ENCODE peak calls at places on chromosomes 7 and 10, in nine cellular contexts. One of them, this sample, is unnamed.

GRCh38 chr10:86803156-86803555 is 46.7 kb downstream of the BMPR1A start:
- DNase-seq in WERI-Rb-1: no peak
- DNase-seq in H9: no peak
- DNase-seq in CD8-positive, alpha-beta T cell: no peak
- DNase-seq in heart left ventricle: no peak
- DNase-seq in right cardiac atrium: no peak
- DNase-seq in mammary epithelial cell: no peak
- DNase-seq in neuronal stem cell: no peak
- DNase-seq in naive thymus-derived CD4-positive, alpha-beta T cell: no peak
- DNase-seq in this sample: no peak

GRCh38 chr7:99096124-99096887 is 47.6 kb downstream of the SMURF1 start:
- DNase-seq in WERI-Rb-1: no peak
- DNase-seq in H9: no peak
- DNase-seq in CD8-positive, alpha-beta T cell: no peak
- DNase-seq in heart left ventricle: no peak
- DNase-seq in right cardiac atrium: no peak
- DNase-seq in mammary epithelial cell: peak
- DNase-seq in neuronal stem cell: no peak
- DNase-seq in naive thymus-derived CD4-positive, alpha-beta T cell: no peak
- DNase-seq in this sample: no peak

GRCh38 chr7:43076189-43076605 is 36.2 kb upstream of the HECW1 start:
- DNase-seq in WERI-Rb-1: no peak
- DNase-seq in H9: peak
- DNase-seq in CD8-positive, alpha-beta T cell: no peak
- DNase-seq in heart left ventricle: no peak
- DNase-seq in right cardiac atrium: no peak
- DNase-seq in mammary epithelial cell: peak
- DNase-seq in neuronal stem cell: no peak
- DNase-seq in naive thymus-derived CD4-positive, alpha-beta T cell: no peak
- DNase-seq in this sample: no peak

GRCh38 chr7:1703475-1704325 is 33.6 kb downstream of the ELFN1 start:
- DNase-seq in WERI-Rb-1: peak
- DNase-seq in H9: peak
- DNase-seq in CD8-positive, alpha-beta T cell: no peak
- DNase-seq in heart left ventricle: no peak
- DNase-seq in right cardiac atrium: no peak
- DNase-seq in mammary epithelial cell: no peak
- DNase-seq in neuronal stem cell: no peak
- DNase-seq in naive thymus-derived CD4-positive, alpha-beta T cell: no peak
- DNase-seq in this sample: no peak

GRCh38 chr7:12889391-12889790 is 202.0 kb downstream of the ARL4A start:
- DNase-seq in WERI-Rb-1: no peak
- DNase-seq in H9: no peak
- DNase-seq in CD8-positive, alpha-beta T cell: no peak
- DNase-seq in heart left ventricle: no peak
- DNase-seq in right cardiac atrium: no peak
- DNase-seq in mammary epithelial cell: no peak
- DNase-seq in neuronal stem cell: no peak
- DNase-seq in naive thymus-derived CD4-positive, alpha-beta T cell: no peak
- DNase-seq in this sample: no peak

GRCh38 chr7:115962340-115962739 is 68.2 kb downstream of the TFEC start:
- DNase-seq in WERI-Rb-1: no peak
- DNase-seq in H9: no peak
- DNase-seq in CD8-positive, alpha-beta T cell: no peak
- DNase-seq in heart left ventricle: no peak
- DNase-seq in right cardiac atrium: no peak
- DNase-seq in mammary epithelial cell: no peak
- DNase-seq in neuronal stem cell: no peak
- DNase-seq in naive thymus-derived CD4-positive, alpha-beta T cell: no peak
- DNase-seq in this sample: no peak

GRCh38 chr10:77970869-77971803 is 44.6 kb upstream of the DLG5 start:
- DNase-seq in WERI-Rb-1: no peak
- DNase-seq in H9: no peak
- DNase-seq in CD8-positive, alpha-beta T cell: no peak
- DNase-seq in heart left ventricle: peak
- DNase-seq in right cardiac atrium: peak
- DNase-seq in mammary epithelial cell: no peak
- DNase-seq in neuronal stem cell: peak
- DNase-seq in naive thymus-derived CD4-positive, alpha-beta T cell: no peak
- DNase-seq in this sample: no peak

GRCh38 chr10:31358688-31359330 is 39.8 kb downstream of the ZEB1 start:
- DNase-seq in WERI-Rb-1: no peak
- DNase-seq in H9: no peak
- DNase-seq in CD8-positive, alpha-beta T cell: no peak
- DNase-seq in heart left ventricle: no peak
- DNase-seq in right cardiac atrium: no peak
- DNase-seq in mammary epithelial cell: no peak
- DNase-seq in neuronal stem cell: no peak
- DNase-seq in naive thymus-derived CD4-positive, alpha-beta T cell: no peak
- DNase-seq in this sample: no peak

GRCh38 chr7:40133561-40134427 is 628 bp downstream of the MPLKIP start:
- DNase-seq in WERI-Rb-1: no peak
- DNase-seq in H9: no peak
- DNase-seq in CD8-positive, alpha-beta T cell: no peak
- DNase-seq in heart left ventricle: no peak
- DNase-seq in right cardiac atrium: no peak
- DNase-seq in mammary epithelial cell: no peak
- DNase-seq in neuronal stem cell: no peak
- DNase-seq in naive thymus-derived CD4-positive, alpha-beta T cell: peak
- DNase-seq in this sample: no peak

GRCh38 chr7:55080000-55080629 is 61.3 kb downstream of the EGFR start:
- DNase-seq in WERI-Rb-1: no peak
- DNase-seq in H9: no peak
- DNase-seq in CD8-positive, alpha-beta T cell: no peak
- DNase-seq in heart left ventricle: no peak
- DNase-seq in right cardiac atrium: no peak
- DNase-seq in mammary epithelial cell: no peak
- DNase-seq in neuronal stem cell: no peak
- DNase-seq in naive thymus-derived CD4-positive, alpha-beta T cell: no peak
- DNase-seq in this sample: no peak

GRCh38 chr7:55078465-55079372 is 59.9 kb downstream of the EGFR start:
- DNase-seq in WERI-Rb-1: no peak
- DNase-seq in H9: peak
- DNase-seq in CD8-positive, alpha-beta T cell: no peak
- DNase-seq in heart left ventricle: no peak
- DNase-seq in right cardiac atrium: no peak
- DNase-seq in mammary epithelial cell: no peak
- DNase-seq in neuronal stem cell: no peak
- DNase-seq in naive thymus-derived CD4-positive, alpha-beta T cell: no peak
- DNase-seq in this sample: no peak

GRCh38 chr7:55081067-55081853 is 62.4 kb downstream of the EGFR start:
- DNase-seq in WERI-Rb-1: no peak
- DNase-seq in H9: no peak
- DNase-seq in CD8-positive, alpha-beta T cell: no peak
- DNase-seq in heart left ventricle: no peak
- DNase-seq in right cardiac atrium: no peak
- DNase-seq in mammary epithelial cell: no peak
- DNase-seq in neuronal stem cell: no peak
- DNase-seq in naive thymus-derived CD4-positive, alpha-beta T cell: no peak
- DNase-seq in this sample: no peak

GRCh38 chr7:55075464-55075971 is 56.7 kb downstream of the EGFR start:
- DNase-seq in WERI-Rb-1: no peak
- DNase-seq in H9: no peak
- DNase-seq in CD8-positive, alpha-beta T cell: no peak
- DNase-seq in heart left ventricle: peak
- DNase-seq in right cardiac atrium: peak
- DNase-seq in mammary epithelial cell: no peak
- DNase-seq in neuronal stem cell: no peak
- DNase-seq in naive thymus-derived CD4-positive, alpha-beta T cell: no peak
- DNase-seq in this sample: no peak

DNA sequence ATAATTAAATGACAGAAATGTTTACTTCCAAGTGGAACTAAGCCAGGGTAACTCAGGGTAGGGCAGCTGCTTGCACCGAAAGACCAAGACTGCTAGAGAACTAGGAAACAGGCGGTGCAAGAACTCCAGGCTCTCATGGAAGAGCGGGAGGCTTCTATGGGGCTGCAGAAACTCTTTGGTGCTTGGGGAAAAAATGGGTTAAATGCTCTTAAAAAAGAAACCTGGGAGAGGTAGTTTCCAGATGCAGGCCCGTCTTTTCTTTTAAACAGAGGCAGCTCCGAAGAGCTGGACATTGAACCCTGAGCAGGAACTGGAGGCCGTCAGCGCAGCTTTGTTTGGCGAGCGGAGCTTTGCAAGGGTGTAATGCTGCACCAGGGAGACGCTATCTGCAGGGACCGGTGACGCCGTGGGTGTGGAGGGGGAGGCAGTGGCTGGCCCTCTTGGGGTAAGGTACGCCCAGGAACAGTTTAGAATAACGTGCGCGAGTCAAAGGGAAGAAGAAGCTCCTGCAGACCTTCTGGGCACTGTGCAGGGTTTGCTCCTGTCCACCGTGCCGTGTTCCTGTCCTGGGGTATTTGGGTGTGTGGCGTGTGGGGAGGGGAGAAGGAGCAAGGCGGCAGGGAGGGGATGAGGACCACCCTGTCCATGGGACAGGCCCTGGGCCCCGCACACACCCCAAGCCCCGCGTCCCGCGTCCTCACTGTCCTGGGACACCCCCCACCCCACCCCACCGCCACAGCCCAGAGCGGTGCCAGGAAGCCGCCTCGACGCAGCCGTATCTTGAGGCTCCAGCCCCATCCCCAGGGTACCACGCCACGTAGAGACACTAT is 59.0 kb downstream of the EGFR start:
- DNase-seq in WERI-Rb-1: no peak
- DNase-seq in H9: no peak
- DNase-seq in CD8-positive, alpha-beta T cell: no peak
- DNase-seq in heart left ventricle: no peak
- DNase-seq in right cardiac atrium: no peak
- DNase-seq in mammary epithelial cell: no peak
- DNase-seq in neuronal stem cell: no peak
- DNase-seq in naive thymus-derived CD4-positive, alpha-beta T cell: no peak
- DNase-seq in this sample: no peak
- H3K27ac ChIP-seq in WERI-Rb-1: no peak
- H3K27ac ChIP-seq in H9: no peak
- H3K27ac ChIP-seq in CD8-positive, alpha-beta T cell: no peak
- H3K27ac ChIP-seq in heart left ventricle: no peak
- H3K27ac ChIP-seq in right cardiac atrium: no peak
- H3K27ac ChIP-seq in mammary epithelial cell: no peak
- H3K27ac ChIP-seq in neuronal stem cell: no peak
- H3K27ac ChIP-seq in naive thymus-derived CD4-positive, alpha-beta T cell: no peak
- H3K27ac ChIP-seq in this sample: no peak

GRCh38 chr7:47542051-47542450 is 39.9 kb downstream of the TNS3 start:
- DNase-seq in WERI-Rb-1: no peak
- DNase-seq in H9: no peak
- DNase-seq in CD8-positive, alpha-beta T cell: no peak
- DNase-seq in heart left ventricle: no peak
- DNase-seq in right cardiac atrium: no peak
- DNase-seq in mammary epithelial cell: no peak
- DNase-seq in neuronal stem cell: no peak
- DNase-seq in naive thymus-derived CD4-positive, alpha-beta T cell: no peak
- DNase-seq in this sample: no peak

GRCh38 chr7:47544416-47544815 is 37.5 kb downstream of the TNS3 start:
- DNase-seq in WERI-Rb-1: no peak
- DNase-seq in H9: no peak
- DNase-seq in CD8-positive, alpha-beta T cell: no peak
- DNase-seq in heart left ventricle: no peak
- DNase-seq in right cardiac atrium: no peak
- DNase-seq in mammary epithelial cell: no peak
- DNase-seq in neuronal stem cell: no peak
- DNase-seq in naive thymus-derived CD4-positive, alpha-beta T cell: no peak
- DNase-seq in this sample: no peak

GRCh38 chr7:47546171-47546570 is 35.7 kb downstream of the TNS3 start:
- DNase-seq in WERI-Rb-1: no peak
- DNase-seq in H9: no peak
- DNase-seq in CD8-positive, alpha-beta T cell: no peak
- DNase-seq in heart left ventricle: no peak
- DNase-seq in right cardiac atrium: no peak
- DNase-seq in mammary epithelial cell: no peak
- DNase-seq in neuronal stem cell: no peak
- DNase-seq in naive thymus-derived CD4-positive, alpha-beta T cell: no peak
- DNase-seq in this sample: no peak

GRCh38 chr7:47543056-47543455 is 38.9 kb downstream of the TNS3 start:
- DNase-seq in WERI-Rb-1: no peak
- DNase-seq in H9: no peak
- DNase-seq in CD8-positive, alpha-beta T cell: no peak
- DNase-seq in heart left ventricle: no peak
- DNase-seq in right cardiac atrium: no peak
- DNase-seq in mammary epithelial cell: no peak
- DNase-seq in neuronal stem cell: no peak
- DNase-seq in naive thymus-derived CD4-positive, alpha-beta T cell: no peak
- DNase-seq in this sample: no peak

DNA sequence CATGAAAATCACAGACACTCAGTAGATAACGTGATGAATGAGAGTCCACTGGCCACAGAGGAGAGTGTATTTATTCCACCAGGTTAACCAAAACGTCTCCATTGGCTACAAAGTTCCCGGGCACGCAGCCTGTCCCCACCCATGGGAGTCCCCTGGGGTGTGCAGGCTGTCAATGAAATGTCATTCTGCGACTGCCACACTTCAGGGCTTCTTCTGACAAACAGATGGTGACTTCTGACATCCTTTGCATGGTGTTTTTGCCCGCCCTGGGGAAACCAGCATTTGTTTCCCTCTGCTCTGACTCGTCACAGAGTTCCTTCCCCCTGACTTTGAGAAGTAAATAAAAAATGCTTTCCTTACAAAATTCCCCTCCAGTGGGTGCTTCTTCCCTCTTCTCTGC is 38.3 kb downstream of the TNS3 start:
- DNase-seq in WERI-Rb-1: no peak
- DNase-seq in H9: no peak
- DNase-seq in CD8-positive, alpha-beta T cell: no peak
- DNase-seq in heart left ventricle: no peak
- DNase-seq in right cardiac atrium: no peak
- DNase-seq in mammary epithelial cell: no peak
- DNase-seq in neuronal stem cell: no peak
- DNase-seq in naive thymus-derived CD4-positive, alpha-beta T cell: no peak
- DNase-seq in this sample: no peak
- H3K27ac ChIP-seq in WERI-Rb-1: no peak
- H3K27ac ChIP-seq in H9: no peak
- H3K27ac ChIP-seq in CD8-positive, alpha-beta T cell: no peak
- H3K27ac ChIP-seq in heart left ventricle: no peak
- H3K27ac ChIP-seq in right cardiac atrium: no peak
- H3K27ac ChIP-seq in mammary epithelial cell: no peak
- H3K27ac ChIP-seq in neuronal stem cell: no peak
- H3K27ac ChIP-seq in naive thymus-derived CD4-positive, alpha-beta T cell: no peak
- H3K27ac ChIP-seq in this sample: no peak

GRCh38 chr7:105304040-105304895 is 84.5 kb downstream of the SRPK2 start:
- DNase-seq in WERI-Rb-1: no peak
- DNase-seq in H9: no peak
- DNase-seq in CD8-positive, alpha-beta T cell: no peak
- DNase-seq in heart left ventricle: no peak
- DNase-seq in right cardiac atrium: no peak
- DNase-seq in mammary epithelial cell: peak
- DNase-seq in neuronal stem cell: no peak
- DNase-seq in naive thymus-derived CD4-positive, alpha-beta T cell: no peak
- DNase-seq in this sample: no peak
- H3K27ac ChIP-seq in WERI-Rb-1: no peak
- H3K27ac ChIP-seq in H9: no peak
- H3K27ac ChIP-seq in CD8-positive, alpha-beta T cell: no peak
- H3K27ac ChIP-seq in heart left ventricle: peak
- H3K27ac ChIP-seq in right cardiac atrium: no peak
- H3K27ac ChIP-seq in mammary epithelial cell: peak
- H3K27ac ChIP-seq in neuronal stem cell: no peak
- H3K27ac ChIP-seq in naive thymus-derived CD4-positive, alpha-beta T cell: no peak
- H3K27ac ChIP-seq in this sample: peak

DNA sequence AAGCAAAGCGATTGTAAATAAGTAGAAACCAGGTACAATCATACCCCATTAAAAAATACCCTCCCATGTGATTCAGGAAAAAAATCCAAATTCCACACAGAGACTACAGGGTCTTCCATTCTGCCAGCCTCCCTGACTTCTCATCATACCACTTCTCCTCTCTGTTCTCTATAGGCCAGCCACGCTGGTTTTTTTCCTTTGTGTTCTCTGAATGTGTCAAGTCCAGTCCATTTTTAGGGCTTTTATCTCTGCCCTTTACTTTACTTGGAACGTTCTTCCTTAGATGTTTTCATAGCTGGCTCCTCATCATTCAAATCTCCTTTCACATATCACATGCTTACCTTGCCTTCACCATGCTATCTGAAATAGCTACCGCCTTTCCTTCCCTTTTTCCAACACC is 597.6 kb downstream of the PHTF2 start:
- DNase-seq in WERI-Rb-1: no peak
- DNase-seq in H9: no peak
- DNase-seq in CD8-positive, alpha-beta T cell: no peak
- DNase-seq in heart left ventricle: no peak
- DNase-seq in right cardiac atrium: no peak
- DNase-seq in mammary epithelial cell: no peak
- DNase-seq in neuronal stem cell: no peak
- DNase-seq in naive thymus-derived CD4-positive, alpha-beta T cell: no peak
- DNase-seq in this sample: no peak
- H3K27ac ChIP-seq in WERI-Rb-1: no peak
- H3K27ac ChIP-seq in H9: no peak
- H3K27ac ChIP-seq in CD8-positive, alpha-beta T cell: no peak
- H3K27ac ChIP-seq in heart left ventricle: no peak
- H3K27ac ChIP-seq in right cardiac atrium: no peak
- H3K27ac ChIP-seq in mammary epithelial cell: no peak
- H3K27ac ChIP-seq in neuronal stem cell: no peak
- H3K27ac ChIP-seq in naive thymus-derived CD4-positive, alpha-beta T cell: no peak
- H3K27ac ChIP-seq in this sample: no peak